ENCODE peak calls at places on chromosomes 6 and 20, in five cellular contexts. One of them, this sample, is unnamed.

GRCh38 chr20:58909585-58909984 is 57.1 kb downstream of the GNAS start:
- DNase-seq in skeletal muscle cell: no peak
- DNase-seq in stimulated activated CD4-positive, alpha-beta T cell treated with anti-CD3 and anti-CD28 coated beads, Interleukin-15, amount 100 ng/mL, for 24 hours: no peak
- DNase-seq in A673: no peak
- DNase-seq in AG04450: no peak
- DNase-seq in this sample: no peak

GRCh38 chr6:33105916-33106871 is 30.4 kb downstream of the HLA-DPB1 start:
- DNase-seq in skeletal muscle cell: no peak
- DNase-seq in AG04450: no peak
- DNase-seq in stimulated activated CD4-positive, alpha-beta T cell treated with anti-CD3 and anti-CD28 coated beads, Interleukin-15, amount 100 ng/mL, for 24 hours: no peak
- DNase-seq in A673: no peak
- DNase-seq in this sample: no peak

GRCh38 chr6:134363323-134364039 is 45.6 kb upstream of the SGK1 start:
- DNase-seq in stimulated activated CD4-positive, alpha-beta T cell treated with anti-CD3 and anti-CD28 coated beads, Interleukin-15, amount 100 ng/mL, for 24 hours: no peak
- DNase-seq in AG04450: no peak
- DNase-seq in A673: peak
- DNase-seq in skeletal muscle cell: peak
- DNase-seq in this sample: peak

GRCh38 chr6:158754738-158755137 is 64.4 kb downstream of the EZR start:
- DNase-seq in AG04450: no peak
- DNase-seq in skeletal muscle cell: no peak
- DNase-seq in A673: no peak
- DNase-seq in stimulated activated CD4-positive, alpha-beta T cell treated with anti-CD3 and anti-CD28 coated beads, Interleukin-15, amount 100 ng/mL, for 24 hours: no peak
- DNase-seq in this sample: peak

GRCh38 chr6:78995946-78996345 is 82.1 kb downstream of the PHIP start:
- DNase-seq in stimulated activated CD4-positive, alpha-beta T cell treated with anti-CD3 and anti-CD28 coated beads, Interleukin-15, amount 100 ng/mL, for 24 hours: no peak
- DNase-seq in AG04450: no peak
- DNase-seq in A673: no peak
- DNase-seq in skeletal muscle cell: no peak
- DNase-seq in this sample: no peak

GRCh38 chr6:112307707-112308106 is 39.4 kb upstream of the RFPL4B start:
- DNase-seq in AG04450: no peak
- DNase-seq in A673: no peak
- DNase-seq in stimulated activated CD4-positive, alpha-beta T cell treated with anti-CD3 and anti-CD28 coated beads, Interleukin-15, amount 100 ng/mL, for 24 hours: no peak
- DNase-seq in skeletal muscle cell: no peak
- DNase-seq in this sample: no peak

GRCh38 chr6:79724816-79725215 is 93.7 kb downstream of the SH3BGRL2 start:
- DNase-seq in stimulated activated CD4-positive, alpha-beta T cell treated with anti-CD3 and anti-CD28 coated beads, Interleukin-15, amount 100 ng/mL, for 24 hours: no peak
- DNase-seq in AG04450: no peak
- DNase-seq in A673: no peak
- DNase-seq in skeletal muscle cell: no peak
- DNase-seq in this sample: no peak

GRCh38 chr6:31877651-31878161 is 1.1 kb downstream of the SLC44A4 start:
- DNase-seq in skeletal muscle cell: no peak
- DNase-seq in A673: no peak
- DNase-seq in stimulated activated CD4-positive, alpha-beta T cell treated with anti-CD3 and anti-CD28 coated beads, Interleukin-15, amount 100 ng/mL, for 24 hours: no peak
- DNase-seq in AG04450: no peak
- DNase-seq in this sample: peak

GRCh38 chr6:50834929-50835328 is 16.3 kb downstream of the TFAP2B start:
- DNase-seq in stimulated activated CD4-positive, alpha-beta T cell treated with anti-CD3 and anti-CD28 coated beads, Interleukin-15, amount 100 ng/mL, for 24 hours: no peak
- DNase-seq in skeletal muscle cell: no peak
- DNase-seq in A673: no peak
- DNase-seq in AG04450: no peak
- DNase-seq in this sample: no peak

GRCh38 chr20:43949741-43950618 is 35.3 kb downstream of the TOX2 start:
- DNase-seq in skeletal muscle cell: no peak
- DNase-seq in AG04450: no peak
- DNase-seq in stimulated activated CD4-positive, alpha-beta T cell treated with anti-CD3 and anti-CD28 coated beads, Interleukin-15, amount 100 ng/mL, for 24 hours: peak
- DNase-seq in A673: no peak
- DNase-seq in this sample: no peak

GRCh38 chr6:18990313-18990978 is 603.3 kb downstream of the RNF144B start:
- DNase-seq in skeletal muscle cell: no peak
- DNase-seq in stimulated activated CD4-positive, alpha-beta T cell treated with anti-CD3 and anti-CD28 coated beads, Interleukin-15, amount 100 ng/mL, for 24 hours: peak
- DNase-seq in AG04450: no peak
- DNase-seq in A673: peak
- DNase-seq in this sample: peak

GRCh38 chr20:18284805-18285533 is 3.4 kb upstream of the ZNF133 start:
- DNase-seq in skeletal muscle cell: no peak
- DNase-seq in stimulated activated CD4-positive, alpha-beta T cell treated with anti-CD3 and anti-CD28 coated beads, Interleukin-15, amount 100 ng/mL, for 24 hours: no peak
- DNase-seq in A673: no peak
- DNase-seq in AG04450: no peak
- DNase-seq in this sample: no peak

GRCh38 chr6:138465007-138465645 is 34.2 kb downstream of the NHSL1 start:
- DNase-seq in skeletal muscle cell: peak
- DNase-seq in A673: peak
- DNase-seq in stimulated activated CD4-positive, alpha-beta T cell treated with anti-CD3 and anti-CD28 coated beads, Interleukin-15, amount 100 ng/mL, for 24 hours: peak
- DNase-seq in AG04450: peak
- DNase-seq in this sample: no peak

GRCh38 chr6:41901882-41902519 is 6.8 kb upstream of the USP49 start:
- DNase-seq in stimulated activated CD4-positive, alpha-beta T cell treated with anti-CD3 and anti-CD28 coated beads, Interleukin-15, amount 100 ng/mL, for 24 hours: peak
- DNase-seq in skeletal muscle cell: no peak
- DNase-seq in AG04450: no peak
- DNase-seq in A673: peak
- DNase-seq in this sample: peak

GRCh38 chr6:14676084-14676483 is 558.5 kb downstream of the CD83 start:
- DNase-seq in AG04450: no peak
- DNase-seq in stimulated activated CD4-positive, alpha-beta T cell treated with anti-CD3 and anti-CD28 coated beads, Interleukin-15, amount 100 ng/mL, for 24 hours: no peak
- DNase-seq in A673: no peak
- DNase-seq in skeletal muscle cell: peak
- DNase-seq in this sample: no peak

GRCh38 chr6:116572162-116572561 is 858 bp downstream of the RWDD1 start:
- DNase-seq in stimulated activated CD4-positive, alpha-beta T cell treated with anti-CD3 and anti-CD28 coated beads, Interleukin-15, amount 100 ng/mL, for 24 hours: peak
- DNase-seq in skeletal muscle cell: no peak
- DNase-seq in AG04450: no peak
- DNase-seq in A673: no peak
- DNase-seq in this sample: peak

GRCh38 chr6:22095886-22096285 is 200.9 kb downstream of the PRL start:
- DNase-seq in skeletal muscle cell: no peak
- DNase-seq in stimulated activated CD4-positive, alpha-beta T cell treated with anti-CD3 and anti-CD28 coated beads, Interleukin-15, amount 100 ng/mL, for 24 hours: no peak
- DNase-seq in A673: no peak
- DNase-seq in AG04450: no peak
- DNase-seq in this sample: no peak

GRCh38 chr20:23024701-23025100 is 10.4 kb upstream of the SSTR4 start:
- DNase-seq in skeletal muscle cell: no peak
- DNase-seq in A673: no peak
- DNase-seq in stimulated activated CD4-positive, alpha-beta T cell treated with anti-CD3 and anti-CD28 coated beads, Interleukin-15, amount 100 ng/mL, for 24 hours: no peak
- DNase-seq in AG04450: no peak
- DNase-seq in this sample: no peak

GRCh38 chr6:143513410-143513809 is 1.9 kb upstream of the FUCA2 start:
- DNase-seq in skeletal muscle cell: no peak
- DNase-seq in A673: peak
- DNase-seq in stimulated activated CD4-positive, alpha-beta T cell treated with anti-CD3 and anti-CD28 coated beads, Interleukin-15, amount 100 ng/mL, for 24 hours: peak
- DNase-seq in AG04450: no peak
- DNase-seq in this sample: peak

GRCh38 chr6:26322645-26323482 is 42.1 kb upstream of the BTN3A2 start:
- DNase-seq in A673: peak
- DNase-seq in AG04450: no peak
- DNase-seq in skeletal muscle cell: peak
- DNase-seq in stimulated activated CD4-positive, alpha-beta T cell treated with anti-CD3 and anti-CD28 coated beads, Interleukin-15, amount 100 ng/mL, for 24 hours: peak
- DNase-seq in this sample: peak

GRCh38 chr6:31609519-31610406 is 5.3 kb upstream of the AIF1 start:
- DNase-seq in AG04450: no peak
- DNase-seq in skeletal muscle cell: no peak
- DNase-seq in stimulated activated CD4-positive, alpha-beta T cell treated with anti-CD3 and anti-CD28 coated beads, Interleukin-15, amount 100 ng/mL, for 24 hours: no peak
- DNase-seq in A673: no peak
- DNase-seq in this sample: peak

GRCh38 chr6:63964347-63964746 is 328.7 kb downstream of the PHF3 start:
- DNase-seq in A673: no peak
- DNase-seq in skeletal muscle cell: no peak
- DNase-seq in AG04450: no peak
- DNase-seq in stimulated activated CD4-positive, alpha-beta T cell treated with anti-CD3 and anti-CD28 coated beads, Interleukin-15, amount 100 ng/mL, for 24 hours: no peak
- DNase-seq in this sample: no peak

GRCh38 chr6:13762648-13763441 is 51.2 kb upstream of the RANBP9 start:
- DNase-seq in A673: peak
- DNase-seq in stimulated activated CD4-positive, alpha-beta T cell treated with anti-CD3 and anti-CD28 coated beads, Interleukin-15, amount 100 ng/mL, for 24 hours: peak
- DNase-seq in AG04450: peak
- DNase-seq in skeletal muscle cell: peak
- DNase-seq in this sample: no peak

GRCh38 chr6:28355743-28356665 is 6.3 kb downstream of the ZKSCAN3 start:
- DNase-seq in AG04450: peak
- DNase-seq in A673: peak
- DNase-seq in stimulated activated CD4-positive, alpha-beta T cell treated with anti-CD3 and anti-CD28 coated beads, Interleukin-15, amount 100 ng/mL, for 24 hours: peak
- DNase-seq in skeletal muscle cell: peak
- DNase-seq in this sample: peak

GRCh38 chr20:8870652-8871051 is 198.2 kb upstream of the PLCB4 start:
- DNase-seq in stimulated activated CD4-positive, alpha-beta T cell treated with anti-CD3 and anti-CD28 coated beads, Interleukin-15, amount 100 ng/mL, for 24 hours: no peak
- DNase-seq in skeletal muscle cell: no peak
- DNase-seq in AG04450: no peak
- DNase-seq in A673: no peak
- DNase-seq in this sample: no peak

GRCh38 chr6:14037402-14038277 is 79.9 kb upstream of the CD83 start:
- DNase-seq in skeletal muscle cell: peak
- DNase-seq in A673: no peak
- DNase-seq in stimulated activated CD4-positive, alpha-beta T cell treated with anti-CD3 and anti-CD28 coated beads, Interleukin-15, amount 100 ng/mL, for 24 hours: no peak
- DNase-seq in AG04450: peak
- DNase-seq in this sample: no peak